ENCODE peak calls at places on chromosomes 6 and 20, in eight cellular contexts. J is T-helper 17 cell, P is foreskin keratinocyte, E is GM04503, I is Calu3, L is pancreas, N is right lobe of liver, H is fibroblast of the aortic adventitia. F is an unnamed sample.

GRCh38 chr6:9523462-9523861 is 891.4 kb downstream of the TFAP2A start:
- DNase-seq in J (no peak), P (peak), E (peak), I (no peak), L (no peak), N (no peak), H (peak), F (peak)

GRCh38 chr20:49851234-49851755 is 38.7 kb downstream of the SLC9A8 start:
- DNase-seq in J (no peak), P (no peak), E (no peak), I (no peak), L (no peak), N (no peak), H (no peak), F (no peak)

GRCh38 chr6:152552616-152553209 is 84.4 kb downstream of the SYNE1 start:
- DNase-seq in J (no peak), P (peak), E (no peak), I (peak), L (peak), N (peak), H (peak), F (peak)

GRCh38 chr20:57908691-57909090 is 198.9 kb upstream of the PMEPA1 start:
- DNase-seq in J (no peak), P (no peak), E (no peak), I (no peak), L (no peak), N (no peak), H (no peak), F (no peak)

GRCh38 chr6:166830185-166830890 is 126.0 kb downstream of the RNASET2 start:
- DNase-seq in J (no peak), P (no peak), E (no peak), I (no peak), L (no peak), N (no peak), H (no peak), F (no peak)

GRCh38 chr6:148247386-148248063 is 95.1 kb upstream of the SASH1 start:
- DNase-seq in J (no peak), P (no peak), E (no peak), I (no peak), L (no peak), N (no peak), H (no peak), F (no peak)

GRCh38 chr20:47720636-47721427 is 64.4 kb downstream of the SULF2 start:
- DNase-seq in J (no peak), P (no peak), E (peak), I (no peak), L (no peak), N (no peak), H (peak), F (no peak)

GRCh38 chr6:16284472-16284871 is 46.1 kb downstream of the GMPR start:
- DNase-seq in J (no peak), P (no peak), E (no peak), I (no peak), L (no peak), N (no peak), H (no peak), F (no peak)

GRCh38 chr20:25048519-25048952 is 9.4 kb downstream of the ACSS1 start:
- DNase-seq in J (no peak), P (no peak), E (no peak), I (no peak), L (no peak), N (peak), H (no peak), F (no peak)

GRCh38 chr20:43583982-43584432 is 6.7 kb upstream of the IFT52 start:
- DNase-seq in J (no peak), P (peak), E (peak), I (peak), L (peak), N (peak), H (peak), F (peak)

GRCh38 chr20:36373089-36373488 is 67.0 kb downstream of the DLGAP4 start:
- DNase-seq in J (no peak), P (no peak), E (no peak), I (no peak), L (no peak), N (no peak), H (no peak), F (no peak)

GRCh38 chr6:116385462-116385807 is 14.7 kb downstream of the DSE start:
- DNase-seq in J (no peak), P (peak), E (no peak), I (no peak), L (no peak), N (no peak), H (peak), F (no peak)

GRCh38 chr20:14865169-14865568 is 527.8 kb upstream of the FLRT3 start:
- DNase-seq in J (no peak), P (peak), E (no peak), I (no peak), L (no peak), N (no peak), H (no peak), F (peak)

GRCh38 chr20:24653306-24653705 is 183.9 kb downstream of the SYNDIG1 start:
- DNase-seq in J (no peak), P (no peak), E (no peak), I (no peak), L (no peak), N (no peak), H (no peak), F (peak)

GRCh38 chr6:167396068-167396658 is 71.3 kb downstream of the TTLL2 start:
- DNase-seq in J (no peak), P (no peak), E (no peak), I (no peak), L (no peak), N (no peak), H (no peak), F (no peak)

GRCh38 chr6:151112130-151112529 is 127.6 kb upstream of the AKAP12 start:
- DNase-seq in J (no peak), P (no peak), E (no peak), I (no peak), L (no peak), N (no peak), H (no peak), F (no peak)

GRCh38 chr6:96923871-96924493 is 546 bp upstream of the KLHL32 start:
- DNase-seq in J (no peak), P (no peak), E (no peak), I (no peak), L (no peak), N (no peak), H (no peak), F (no peak)

F was measured in PC-9.